ENCODE peak calls at places on chromosomes 13 and 19, in eight cellular contexts. A, V, I, E, X, G, M and B are unnamed samples.

GRCh38 chr19:6278740-6279619 is 795 bp downstream of the MLLT1 start:
- DNase-seq in A (no peak), M (no peak), I (no peak), X (no peak), E (no peak), V (no peak), G (no peak), B (peak; percentile 28)

GRCh38 chr19:15812059-15812722 is 3.3 kb downstream of the OR10H1 start:
- DNase-seq in E (no peak), X (no peak), A (peak; percentile 53), I (no peak), V (no peak), G (no peak), M (peak; percentile 9), B (no peak)

GRCh38 chr19:48641850-48642249 is 4.1 kb downstream of the CA11 start:
- DNase-seq in I (no peak), X (no peak), V (no peak), G (no peak), E (no peak), A (no peak), M (no peak), B (no peak)

GRCh38 chr19:6322284-6322683 is 11.1 kb downstream of the ACER1 start:
- DNase-seq in X (no peak), G (no peak), V (no peak), E (no peak), M (no peak), I (no peak), A (no peak), B (no peak)

GRCh38 chr13:34817246-34817645 is 124.8 kb upstream of the NBEA start:
- DNase-seq in G (no peak), M (no peak), I (no peak), E (no peak), A (no peak), V (no peak), X (no peak), B (no peak)

GRCh38 chr19:54207908-54208783 is 7.5 kb downstream of the RPS9 start:
- DNase-seq in G (peak; percentile 40), V (peak; percentile 68), M (no peak), E (no peak), X (no peak), A (peak; percentile 100), I (peak; percentile 73), B (no peak)

GRCh38 chr19:9875796-9876195 is 40.7 kb downstream of the PIN1 start:
- DNase-seq in A (no peak), M (no peak), E (no peak), I (no peak), V (no peak), G (no peak), X (no peak), B (no peak)

GRCh38 chr13:100280681-100281080 is 191.8 kb downstream of the PCCA start:
- DNase-seq in V (peak; percentile 14), G (peak; percentile 12), M (no peak), A (no peak), X (no peak), I (no peak), E (no peak), B (no peak)

GRCh38 chr19:10952809-10953208 is 8.0 kb upstream of the SMARCA4 start:
- DNase-seq in A (no peak), I (no peak), G (no peak), E (no peak), V (no peak), M (no peak), X (no peak), B (no peak)

GRCh38 chr19:14580623-14581237 is 2.2 kb upstream of the CLEC17A start:
- DNase-seq in X (peak; percentile 54), I (no peak), G (no peak), V (no peak), M (no peak), E (no peak), A (no peak), B (no peak)

GRCh38 chr19:48419158-48419920 is 25.9 kb downstream of the GRIN2D start:
- DNase-seq in I (no peak), X (peak; percentile 59), M (peak; percentile 56), V (peak; percentile 38), G (peak; percentile 32), E (peak; percentile 52), A (no peak), B (no peak)